ENCODE peak calls at places on chromosomes 1 and 21, in seven cellular contexts. One of them, this sample, is unnamed.

GRCh38 chr1:22245716-22246115 is 102.8 kb upstream of the WNT4 start:
- DNase-seq in adrenal gland: no peak
- DNase-seq in GM10248: no peak
- DNase-seq in AG04450: no peak
- DNase-seq in endothelial cell: no peak
- DNase-seq in bronchial epithelial cell: no peak
- DNase-seq in choroid plexus epithelial cell: no peak
- DNase-seq in this sample: no peak

GRCh38 chr1:112618721-112619517 is at the start of gene ST7L:
- DNase-seq in adrenal gland: peak; percentile 78
- DNase-seq in GM10248: peak; percentile 39
- DNase-seq in AG04450: peak; percentile 26
- DNase-seq in endothelial cell: peak; percentile 64
- DNase-seq in bronchial epithelial cell: peak; percentile 63
- DNase-seq in choroid plexus epithelial cell: peak; percentile 69
- DNase-seq in this sample: peak; percentile 27

GRCh38 chr1:84506729-84507453 is 510 bp upstream of the GNG5 start:
- DNase-seq in adrenal gland: no peak
- DNase-seq in GM10248: no peak
- DNase-seq in AG04450: no peak
- DNase-seq in endothelial cell: no peak
- DNase-seq in bronchial epithelial cell: no peak
- DNase-seq in choroid plexus epithelial cell: no peak
- DNase-seq in this sample: no peak

GRCh38 chr21:45305831-45306230 is 18.1 kb upstream of the POFUT2 start:
- DNase-seq in adrenal gland: no peak
- DNase-seq in GM10248: no peak
- DNase-seq in AG04450: no peak
- DNase-seq in endothelial cell: no peak
- DNase-seq in bronchial epithelial cell: no peak
- DNase-seq in choroid plexus epithelial cell: no peak
- DNase-seq in this sample: no peak

GRCh38 chr1:156644146-156644545 is 2.2 kb downstream of the BCAN start:
- DNase-seq in adrenal gland: no peak
- DNase-seq in GM10248: no peak
- DNase-seq in AG04450: no peak
- DNase-seq in endothelial cell: no peak
- DNase-seq in bronchial epithelial cell: no peak
- DNase-seq in choroid plexus epithelial cell: no peak
- DNase-seq in this sample: no peak

GRCh38 chr1:30515746-30516504 is 207.5 kb downstream of the MATN1 start:
- DNase-seq in adrenal gland: no peak
- DNase-seq in GM10248: no peak
- DNase-seq in AG04450: no peak
- DNase-seq in endothelial cell: no peak
- DNase-seq in bronchial epithelial cell: no peak
- DNase-seq in choroid plexus epithelial cell: no peak
- DNase-seq in this sample: no peak

GRCh38 chr1:116417678-116418077 is 44.6 kb downstream of the ATP1A1 start:
- DNase-seq in adrenal gland: no peak
- DNase-seq in GM10248: no peak
- DNase-seq in AG04450: no peak
- DNase-seq in endothelial cell: no peak
- DNase-seq in bronchial epithelial cell: no peak
- DNase-seq in choroid plexus epithelial cell: no peak
- DNase-seq in this sample: no peak

GRCh38 chr1:196160066-196160795 is 448.0 kb downstream of the KCNT2 start:
- DNase-seq in adrenal gland: no peak
- DNase-seq in GM10248: no peak
- DNase-seq in AG04450: no peak
- DNase-seq in endothelial cell: no peak
- DNase-seq in bronchial epithelial cell: peak; percentile 88
- DNase-seq in choroid plexus epithelial cell: peak; percentile 68
- DNase-seq in this sample: peak; percentile 28

GRCh38 chr1:206736878-206737728 is 33.5 kb upstream of the IL19 start:
- DNase-seq in adrenal gland: no peak
- DNase-seq in GM10248: no peak
- DNase-seq in AG04450: no peak
- DNase-seq in endothelial cell: no peak
- DNase-seq in bronchial epithelial cell: no peak
- DNase-seq in choroid plexus epithelial cell: no peak
- DNase-seq in this sample: no peak

GRCh38 chr1:110200666-110201065 is 9.4 kb upstream of the KCNC4 start:
- DNase-seq in adrenal gland: no peak
- DNase-seq in GM10248: no peak
- DNase-seq in AG04450: no peak
- DNase-seq in endothelial cell: no peak
- DNase-seq in bronchial epithelial cell: no peak
- DNase-seq in choroid plexus epithelial cell: peak; percentile 55
- DNase-seq in this sample: no peak

GRCh38 chr1:72284084-72284397 is 1.7 kb upstream of the NEGR1 start:
- DNase-seq in adrenal gland: no peak
- DNase-seq in GM10248: no peak
- DNase-seq in AG04450: no peak
- DNase-seq in endothelial cell: no peak
- DNase-seq in bronchial epithelial cell: peak; percentile 27
- DNase-seq in choroid plexus epithelial cell: no peak
- DNase-seq in this sample: no peak

GRCh38 chr1:55981015-55981635 is 598.2 kb downstream of the PLPP3 start:
- DNase-seq in adrenal gland: no peak
- DNase-seq in GM10248: no peak
- DNase-seq in AG04450: no peak
- DNase-seq in endothelial cell: no peak
- DNase-seq in bronchial epithelial cell: no peak
- DNase-seq in choroid plexus epithelial cell: peak; percentile 7
- DNase-seq in this sample: no peak

GRCh38 chr1:16441312-16441641 is 753 bp downstream of the NECAP2 start:
- DNase-seq in adrenal gland: no peak
- DNase-seq in GM10248: no peak
- DNase-seq in AG04450: no peak
- DNase-seq in endothelial cell: no peak
- DNase-seq in bronchial epithelial cell: peak; percentile 45
- DNase-seq in choroid plexus epithelial cell: peak; percentile 48
- DNase-seq in this sample: no peak

GRCh38 chr1:227935826-227936225 is 11.9 kb downstream of the WNT9A start:
- DNase-seq in adrenal gland: no peak
- DNase-seq in GM10248: no peak
- DNase-seq in AG04450: no peak
- DNase-seq in endothelial cell: no peak
- DNase-seq in bronchial epithelial cell: no peak
- DNase-seq in choroid plexus epithelial cell: no peak
- DNase-seq in this sample: no peak

GRCh38 chr21:45027241-45028196 is 46.9 kb upstream of the ADARB1 start:
- DNase-seq in adrenal gland: peak; percentile 7
- DNase-seq in GM10248: no peak
- DNase-seq in AG04450: no peak
- DNase-seq in endothelial cell: no peak
- DNase-seq in bronchial epithelial cell: no peak
- DNase-seq in choroid plexus epithelial cell: no peak
- DNase-seq in this sample: no peak

GRCh38 chr1:18800258-18800657 is 59.2 kb downstream of the TAS1R2 start:
- DNase-seq in adrenal gland: no peak
- DNase-seq in GM10248: no peak
- DNase-seq in AG04450: no peak
- DNase-seq in endothelial cell: no peak
- DNase-seq in bronchial epithelial cell: no peak
- DNase-seq in choroid plexus epithelial cell: no peak
- DNase-seq in this sample: no peak

GRCh38 chr1:27785763-27786162 is 12.7 kb downstream of the STX12 start:
- DNase-seq in adrenal gland: no peak
- DNase-seq in GM10248: no peak
- DNase-seq in AG04450: no peak
- DNase-seq in endothelial cell: no peak
- DNase-seq in bronchial epithelial cell: peak; percentile 70
- DNase-seq in choroid plexus epithelial cell: peak; percentile 28
- DNase-seq in this sample: no peak

DNA sequence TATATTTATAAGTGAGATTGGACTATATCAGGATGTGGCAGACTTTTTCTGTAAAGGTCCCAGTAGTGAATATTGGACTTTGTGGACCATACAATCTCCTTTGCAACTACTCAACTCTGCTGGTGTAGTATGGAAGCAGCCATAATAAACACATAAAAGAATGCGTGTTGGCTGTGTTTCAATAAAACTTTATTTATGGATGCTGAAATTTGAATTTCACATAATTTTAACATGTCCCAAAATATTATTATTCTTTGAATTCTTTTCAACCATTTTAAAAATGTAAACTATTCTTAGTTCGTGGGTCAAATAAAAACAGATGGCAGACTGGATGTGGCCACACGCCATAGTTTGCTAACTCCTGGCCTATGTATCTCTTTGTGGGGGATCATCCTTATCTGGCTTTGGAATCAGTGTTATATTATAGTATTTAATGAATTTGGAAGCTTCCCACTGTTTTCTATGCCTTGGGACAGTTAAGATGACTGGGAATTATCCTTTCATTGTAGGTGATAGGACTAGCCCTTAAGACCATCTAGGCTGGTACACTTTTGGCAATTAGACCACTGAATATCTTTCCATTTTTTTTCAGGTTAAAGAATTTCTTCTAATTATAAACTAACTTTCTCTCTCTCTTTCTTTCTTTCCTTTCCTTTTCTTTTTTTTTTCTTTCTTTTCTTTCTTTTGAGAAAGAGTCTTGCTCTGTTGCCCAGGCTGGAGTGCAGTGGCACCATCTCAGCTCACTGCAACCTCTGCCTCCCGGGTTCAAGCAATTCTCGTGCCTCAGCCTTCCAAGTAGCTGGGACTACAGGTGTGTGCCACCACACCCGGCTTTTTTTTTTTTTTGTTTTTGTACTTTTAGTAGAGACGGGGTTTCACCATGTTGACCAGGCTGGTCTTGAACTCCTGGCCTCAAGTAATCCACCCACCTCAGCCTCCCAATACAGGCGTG is 14.9 kb upstream of the SLAMF6 start:
- DNase-seq in adrenal gland: no peak
- DNase-seq in GM10248: no peak
- DNase-seq in AG04450: no peak
- DNase-seq in endothelial cell: no peak
- DNase-seq in bronchial epithelial cell: no peak
- DNase-seq in choroid plexus epithelial cell: no peak
- DNase-seq in this sample: no peak
- TF ChIP-seq CTCF in adrenal gland: no peak
- TF ChIP-seq CTCF in GM10248: no peak
- TF ChIP-seq CTCF in AG04450: no peak
- TF ChIP-seq CTCF in endothelial cell: no peak
- TF ChIP-seq CTCF in bronchial epithelial cell: no peak
- TF ChIP-seq CTCF in choroid plexus epithelial cell: no peak
- TF ChIP-seq CTCF in this sample: no peak

GRCh38 chr1:67298762-67299161 is 8.9 kb upstream of the IL12RB2 start:
- DNase-seq in adrenal gland: no peak
- DNase-seq in GM10248: no peak
- DNase-seq in AG04450: no peak
- DNase-seq in endothelial cell: no peak
- DNase-seq in bronchial epithelial cell: no peak
- DNase-seq in choroid plexus epithelial cell: no peak
- DNase-seq in this sample: no peak
- TF ChIP-seq CTCF in adrenal gland: no peak
- TF ChIP-seq CTCF in GM10248: no peak
- TF ChIP-seq CTCF in AG04450: no peak
- TF ChIP-seq CTCF in endothelial cell: no peak
- TF ChIP-seq CTCF in bronchial epithelial cell: no peak
- TF ChIP-seq CTCF in choroid plexus epithelial cell: no peak
- TF ChIP-seq CTCF in this sample: no peak

GRCh38 chr1:39671433-39671792 is 494 bp downstream of the NT5C1A start:
- DNase-seq in adrenal gland: no peak
- DNase-seq in GM10248: no peak
- DNase-seq in AG04450: no peak
- DNase-seq in endothelial cell: no peak
- DNase-seq in bronchial epithelial cell: no peak
- DNase-seq in choroid plexus epithelial cell: no peak
- DNase-seq in this sample: no peak

GRCh38 chr1:39673215-39673614 is 1.3 kb upstream of the NT5C1A start:
- DNase-seq in adrenal gland: no peak
- DNase-seq in GM10248: no peak
- DNase-seq in AG04450: no peak
- DNase-seq in endothelial cell: no peak
- DNase-seq in bronchial epithelial cell: no peak
- DNase-seq in choroid plexus epithelial cell: no peak
- DNase-seq in this sample: no peak

GRCh38 chr1:39670689-39671088 is 1.2 kb downstream of the NT5C1A start:
- DNase-seq in adrenal gland: no peak
- DNase-seq in GM10248: no peak
- DNase-seq in AG04450: no peak
- DNase-seq in endothelial cell: no peak
- DNase-seq in bronchial epithelial cell: no peak
- DNase-seq in choroid plexus epithelial cell: no peak
- DNase-seq in this sample: no peak

GRCh38 chr1:39671793-39672550 is at the start of gene NT5C1A:
- DNase-seq in adrenal gland: no peak
- DNase-seq in GM10248: peak; percentile 66
- DNase-seq in AG04450: no peak
- DNase-seq in endothelial cell: peak; percentile 24
- DNase-seq in bronchial epithelial cell: no peak
- DNase-seq in choroid plexus epithelial cell: no peak
- DNase-seq in this sample: no peak

GRCh38 chr1:39672551-39672947 is 642 bp upstream of the NT5C1A start:
- DNase-seq in adrenal gland: no peak
- DNase-seq in GM10248: peak; percentile 61
- DNase-seq in AG04450: no peak
- DNase-seq in endothelial cell: peak; percentile 44
- DNase-seq in bronchial epithelial cell: no peak
- DNase-seq in choroid plexus epithelial cell: no peak
- DNase-seq in this sample: no peak
- TF ChIP-seq CTCF in adrenal gland: no peak
- TF ChIP-seq CTCF in GM10248: peak; percentile 55
- TF ChIP-seq CTCF in AG04450: peak; percentile 56
- TF ChIP-seq CTCF in endothelial cell: peak; percentile 70
- TF ChIP-seq CTCF in bronchial epithelial cell: peak; percentile 53
- TF ChIP-seq CTCF in choroid plexus epithelial cell: peak; percentile 74
- TF ChIP-seq CTCF in this sample: peak; percentile 58

GRCh38 chr1:24849653-24850295 is 80.3 kb downstream of the RUNX3 start:
- DNase-seq in adrenal gland: no peak
- DNase-seq in GM10248: peak; percentile 29
- DNase-seq in AG04450: no peak
- DNase-seq in endothelial cell: peak; percentile 38
- DNase-seq in bronchial epithelial cell: peak; percentile 21
- DNase-seq in choroid plexus epithelial cell: peak; percentile 53
- DNase-seq in this sample: no peak
- TF ChIP-seq CTCF in adrenal gland: no peak
- TF ChIP-seq CTCF in GM10248: peak; percentile 70
- TF ChIP-seq CTCF in AG04450: peak; percentile 14
- TF ChIP-seq CTCF in endothelial cell: no peak
- TF ChIP-seq CTCF in bronchial epithelial cell: peak; percentile 50
- TF ChIP-seq CTCF in choroid plexus epithelial cell: peak; percentile 31
- TF ChIP-seq CTCF in this sample: peak; percentile 30

GRCh38 chr1:92739669-92740524 is 45.0 kb downstream of the EVI5 start:
- DNase-seq in adrenal gland: no peak
- DNase-seq in GM10248: no peak
- DNase-seq in AG04450: no peak
- DNase-seq in endothelial cell: no peak
- DNase-seq in bronchial epithelial cell: no peak
- DNase-seq in choroid plexus epithelial cell: no peak
- DNase-seq in this sample: no peak

DNA sequence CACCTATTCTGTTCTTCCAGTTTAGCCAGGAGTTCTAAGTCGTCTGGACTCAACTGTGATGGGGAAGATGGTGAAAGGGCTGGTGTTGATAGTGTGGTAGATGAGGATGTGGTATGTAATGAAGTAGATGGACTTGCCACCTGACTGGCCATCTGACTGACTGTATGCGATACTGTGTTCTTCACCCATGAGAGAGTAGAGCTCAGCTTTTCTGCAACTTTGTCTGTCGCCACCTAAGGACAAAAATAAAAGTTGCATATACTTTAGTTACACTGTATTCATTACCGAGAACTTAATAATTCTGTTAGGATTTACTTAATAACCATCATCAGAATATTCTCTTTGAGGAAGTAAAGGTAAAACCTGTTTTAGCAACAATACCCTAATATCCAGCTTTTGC is 48.5 kb downstream of the EVI5 start:
- DNase-seq in adrenal gland: no peak
- DNase-seq in GM10248: no peak
- DNase-seq in AG04450: no peak
- DNase-seq in endothelial cell: no peak
- DNase-seq in bronchial epithelial cell: peak; percentile 15
- DNase-seq in choroid plexus epithelial cell: peak; percentile 65
- DNase-seq in this sample: no peak
- TF ChIP-seq CTCF in adrenal gland: no peak
- TF ChIP-seq CTCF in GM10248: peak; percentile 18
- TF ChIP-seq CTCF in AG04450: peak; percentile 46
- TF ChIP-seq CTCF in endothelial cell: no peak
- TF ChIP-seq CTCF in bronchial epithelial cell: no peak
- TF ChIP-seq CTCF in choroid plexus epithelial cell: peak; percentile 50
- TF ChIP-seq CTCF in this sample: peak; percentile 24

This sample was measured in astrocyte of the cerebellum.